ENCODE peak calls at places on chromosomes 12 and 14, in four cellular contexts. L, Q, P and N are unnamed samples.

GRCh38 chr12:25384954-25385216 is 134.2 kb upstream of the KRAS start:
- DNase-seq in L (no peak), Q (peak), P (no peak), N (no peak)

GRCh38 chr12:12930633-12931032 is 21.3 kb downstream of the GPRC5D start:
- DNase-seq in P (no peak), L (no peak), Q (no peak), N (no peak)

GRCh38 chr14:102215071-102215470 is 75.4 kb downstream of the WDR20 start:
- DNase-seq in P (no peak), Q (peak), L (peak), N (no peak)

GRCh38 chr14:103230021-103230420 is 104.0 kb upstream of the EIF5 start:
- DNase-seq in L (no peak), P (peak), Q (no peak), N (no peak)

GRCh38 chr14:68986926-68987652 is 8.0 kb upstream of the ACTN1 start:
- DNase-seq in L (peak), P (no peak), Q (no peak), N (peak)

GRCh38 chr12:124676725-124677462 is 109.5 kb upstream of the NCOR2 start:
- DNase-seq in Q (no peak), P (no peak), L (no peak), N (no peak)

GRCh38 chr14:85308531-85309300 is 221.2 kb upstream of the FLRT2 start:
- DNase-seq in L (no peak), P (no peak), Q (no peak), N (no peak)

GRCh38 chr14:103946975-103947374 is 4.6 kb upstream of the RD3L start:
- DNase-seq in P (no peak), L (no peak), Q (no peak), N (no peak)

GRCh38 chr14:68526420-68527105 is 266.3 kb downstream of the ZFP36L1 start:
- DNase-seq in L (peak), P (no peak), Q (no peak), N (peak)

GRCh38 chr12:70555081-70555480 is 82.1 kb downstream of the PTPRB start:
- DNase-seq in P (no peak), L (no peak), Q (no peak), N (no peak)

GRCh38 chr12:126704609-126705008 is 1562.4 kb upstream of the TMEM132C start:
- DNase-seq in Q (no peak), L (no peak), P (no peak), N (no peak)

GRCh38 chr14:53519137-53519536 is 366.0 kb upstream of the DDHD1 start:
- DNase-seq in P (no peak), Q (no peak), L (no peak), N (peak)

GRCh38 chr14:77339407-77339806 is 18.6 kb downstream of the GSTZ1 start:
- DNase-seq in Q (no peak), P (no peak), L (no peak), N (no peak)

GRCh38 chr14:74848768-74849167 is 27.2 kb downstream of the PROX2 start:
- DNase-seq in P (no peak), L (no peak), Q (no peak), N (no peak)

GRCh38 chr14:64971890-64972785 is at the start of gene RAB15:
- DNase-seq in L (peak), P (peak), Q (no peak), N (no peak)

GRCh38 chr14:26719514-26719913 is 121.7 kb upstream of the NOVA1 start:
- DNase-seq in P (no peak), L (no peak), Q (no peak), N (peak)

GRCh38 chr14:98802044-98802443 is 470.0 kb downstream of the BCL11B start:
- DNase-seq in Q (no peak), L (no peak), P (no peak), N (no peak)

GRCh38 chr14:74792249-74793039 is 29.3 kb downstream of the YLPM1 start:
- DNase-seq in P (no peak), Q (no peak), L (no peak), N (peak)